ENCODE peak calls at places on chromosomes 5 and 9, in six cellular contexts. U is CD4-positive, alpha-beta T cell; R is fibroblast of lung; O is thyroid gland; K is dorsolateral prefrontal cortex; Q is A673. C is an unnamed sample.

GRCh38 chr9:20625003-20625349 is 2.7 kb upstream of the MLLT3 start:
- DNase-seq in U (no peak), R (no peak), O (no peak), K (no peak), Q (no peak), C (no peak)

GRCh38 chr5:88686743-88687142 is 196.2 kb downstream of the MEF2C start:
- DNase-seq in U (no peak), R (no peak), O (no peak), K (no peak), Q (no peak), C (no peak)

GRCh38 chr5:143002459-143003327 is 232.5 kb downstream of the ARHGAP26 start:
- DNase-seq in U (peak; percentile 32), R (peak; percentile 96), O (peak; percentile 22), K (no peak), Q (peak; percentile 68), C (peak; percentile 39)

GRCh38 chr5:178487911-178488310 is 102.3 kb downstream of the COL23A1 start:
- DNase-seq in U (no peak), R (no peak), O (no peak), K (no peak), Q (peak; percentile 33), C (no peak)

GRCh38 chr5:150860422-150860821 is 14.1 kb downstream of the IRGM start:
- DNase-seq in U (no peak), R (no peak), O (no peak), K (no peak), Q (no peak), C (no peak)

GRCh38 chr9:115229496-115229895 is 111.5 kb upstream of the TNC start:
- DNase-seq in U (no peak), R (peak; percentile 28), O (no peak), K (no peak), Q (no peak), C (no peak)

GRCh38 chr5:96381526-96381925 is 51.5 kb downstream of the PCSK1 start:
- DNase-seq in U (no peak), R (no peak), O (peak; percentile 23), K (no peak), Q (no peak), C (no peak)

GRCh38 chr5:143182901-143183820 is 220.3 kb downstream of the NR3C1 start:
- DNase-seq in U (no peak), R (no peak), O (no peak), K (peak; percentile 84), Q (no peak), C (no peak)

GRCh38 chr9:27939186-27939585 is 365.9 kb upstream of the C9orf72 start:
- DNase-seq in U (no peak), R (no peak), O (no peak), K (no peak), Q (no peak), C (no peak)

GRCh38 chr9:124281934-124282351 is 24.2 kb downstream of the NEK6 start:
- DNase-seq in U (no peak), R (no peak), O (no peak), K (no peak), Q (no peak), C (no peak)

GRCh38 chr9:78919701-78920100 is 622.8 kb downstream of the PSAT1 start:
- DNase-seq in U (no peak), R (no peak), O (no peak), K (no peak), Q (no peak), C (no peak)

GRCh38 chr5:168268949-168269943 is 22.2 kb upstream of the WWC1 start:
- DNase-seq in U (peak; percentile 70), R (peak; percentile 83), O (peak; percentile 97), K (peak; percentile 90), Q (peak; percentile 92), C (peak; percentile 34)

GRCh38 chr5:16431482-16431881 is 34.1 kb downstream of the ZNF622 start:
- DNase-seq in U (no peak), R (no peak), O (no peak), K (no peak), Q (peak; percentile 2), C (no peak)

GRCh38 chr5:142255831-142256230 is 69.0 kb downstream of the SPRY4 start:
- DNase-seq in U (no peak), R (no peak), O (no peak), K (no peak), Q (no peak), C (no peak)

GRCh38 chr5:9063615-9064245 is 482.1 kb downstream of the SEMA5A start:
- DNase-seq in U (no peak), R (peak; percentile 46), O (no peak), K (no peak), Q (no peak), C (no peak)

GRCh38 chr9:135795391-135795790 is 93.4 kb downstream of the KCNT1 start:
- DNase-seq in U (no peak), R (no peak), O (no peak), K (no peak), Q (no peak), C (no peak)

GRCh38 chr5:173782671-173783101 is 105.5 kb upstream of the CPEB4 start:
- DNase-seq in U (no peak), R (no peak), O (no peak), K (no peak), Q (no peak), C (no peak)

GRCh38 chr5:58094031-58094430 is 365.9 kb downstream of the PLK2 start:
- DNase-seq in U (no peak), R (no peak), O (no peak), K (peak; percentile 47), Q (no peak), C (no peak)

GRCh38 chr5:114176356-114176755 is 185.5 kb upstream of the KCNN2 start:
- DNase-seq in U (no peak), R (peak; percentile 33), O (no peak), K (no peak), Q (no peak), C (no peak)

GRCh38 chr9:104553261-104553660 is 15.7 kb upstream of the OR13C8 start:
- DNase-seq in U (no peak), R (no peak), O (no peak), K (no peak), Q (no peak), C (no peak)

GRCh38 chr9:121326130-121326838 is 43.8 kb downstream of the STOM start:
- DNase-seq in U (no peak), R (peak; percentile 74), O (peak; percentile 55), K (no peak), Q (peak; percentile 36), C (no peak)

GRCh38 chr9:106286249-106286648 is 576.7 kb upstream of the ZNF462 start:
- DNase-seq in U (no peak), R (peak; percentile 29), O (no peak), K (no peak), Q (no peak), C (peak; percentile 41)

GRCh38 chr5:1555808-1556681 is 32.3 kb upstream of the LPCAT1 start:
- DNase-seq in U (no peak), R (no peak), O (no peak), K (no peak), Q (no peak), C (no peak)

GRCh38 chr5:4994994-4995393 is 145.1 kb upstream of the ADAMTS16 start:
- DNase-seq in U (no peak), R (peak; percentile 25), O (no peak), K (no peak), Q (peak; percentile 44), C (no peak)

GRCh38 chr9:94920439-94920951 is 194.0 kb downstream of the AOPEP start:
- DNase-seq in U (no peak), R (peak; percentile 72), O (no peak), K (peak; percentile 62), Q (peak; percentile 14), C (peak; percentile 21)

GRCh38 chr5:78665519-78665918 is 16.9 kb upstream of the LHFPL2 start:
- DNase-seq in U (no peak), R (no peak), O (no peak), K (no peak), Q (no peak), C (no peak)

GRCh38 chr5:158543539-158544387 is 556.0 kb downstream of the EBF1 start:
- DNase-seq in U (no peak), R (peak; percentile 63), O (no peak), K (no peak), Q (no peak), C (no peak)

DNA sequence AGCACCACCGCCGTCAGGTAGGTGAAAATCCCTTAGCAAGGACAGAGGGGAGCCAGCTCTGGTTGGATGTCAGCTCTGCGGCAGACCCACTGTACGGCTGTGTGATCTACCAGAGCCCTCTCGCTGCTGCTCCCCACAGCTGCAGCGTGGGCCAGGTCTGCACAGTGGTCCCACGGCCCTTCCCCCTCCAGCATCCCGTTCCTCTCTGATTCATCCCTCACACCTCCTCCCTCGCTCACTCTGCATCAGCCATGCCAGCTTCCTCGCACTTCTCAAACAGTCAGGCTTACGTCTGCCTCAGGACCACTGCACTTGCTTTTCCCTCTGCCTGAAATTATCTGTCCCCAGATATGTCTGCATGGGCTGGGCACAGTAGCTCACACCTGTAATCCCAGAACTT is 26.6 kb upstream of the CFAP157 start:
- DNase-seq in U (no peak), R (no peak), O (no peak), K (peak; percentile 78), Q (no peak), C (no peak)
- H3K27ac ChIP-seq in U (no peak overlapping the region), R (no peak overlapping the region), O (no peak overlapping the region), K (peak overlapping the region; percentile 32), Q (no peak overlapping the region), C (peak overlapping the region; percentile 32)

GRCh38 chr9:112130997-112131396 is 44.1 kb downstream of the SUSD1 start:
- DNase-seq in U (no peak), R (no peak), O (no peak), K (no peak), Q (no peak), C (no peak)
- H3K27ac ChIP-seq in U (no peak overlapping the region), R (no peak overlapping the region), O (no peak overlapping the region), K (no peak overlapping the region), Q (no peak overlapping the region), C (no peak overlapping the region)

GRCh38 chr9:134752476-134752875 is 110.9 kb downstream of the COL5A1 start:
- DNase-seq in U (no peak), R (no peak), O (no peak), K (no peak), Q (no peak), C (no peak)
- H3K27ac ChIP-seq in U (no peak overlapping the region), R (no peak overlapping the region), O (no peak overlapping the region), K (no peak overlapping the region), Q (no peak overlapping the region), C (no peak overlapping the region)

GRCh38 chr9:129037767-129038098 is 1.3 kb downstream of the MIGA2 start:
- DNase-seq in U (no peak), R (no peak), O (no peak), K (no peak), Q (no peak), C (no peak)
- H3K27ac ChIP-seq in U (no peak overlapping the region), R (peak overlapping the region; percentile 17), O (no peak overlapping the region), K (no peak overlapping the region), Q (peak overlapping the region; percentile 86), C (no peak overlapping the region)

GRCh38 chr5:136018814-136019777 is 9.7 kb upstream of the TGFBI start:
- DNase-seq in U (no peak), R (peak; percentile 98), O (peak; percentile 53), K (no peak), Q (peak; percentile 98), C (no peak)
- H3K27ac ChIP-seq in U (no peak overlapping the region), R (peak overlapping the region; percentile 93), O (no peak overlapping the region), K (no peak overlapping the region), Q (peak overlapping the region; percentile 78), C (no peak overlapping the region)